ENCODE peak calls at places on chromosomes 11 and 22, in eight cellular contexts. One of them, this sample, is unnamed.

GRCh38 chr11:5241461-5241860 is 7.2 kb upstream of the HBD start:
- DNase-seq in HepG2: no peak
- DNase-seq in GM23338: no peak
- DNase-seq in HCT116: no peak
- DNase-seq in GM23248: no peak
- DNase-seq in neural progenitor cell: no peak
- DNase-seq in K562: no peak
- DNase-seq in fibroblast of lung: no peak
- DNase-seq in this sample: no peak

GRCh38 chr11:31809543-31809856 is 1.6 kb downstream of the PAX6 start:
- DNase-seq in HepG2: no peak
- DNase-seq in GM23338: no peak
- DNase-seq in HCT116: no peak
- DNase-seq in GM23248: no peak
- DNase-seq in neural progenitor cell: no peak
- DNase-seq in K562: no peak
- DNase-seq in fibroblast of lung: no peak
- DNase-seq in this sample: no peak

GRCh38 chr11:22192642-22193347 is at the start of gene ANO5:
- DNase-seq in HepG2: no peak
- DNase-seq in GM23338: peak
- DNase-seq in HCT116: no peak
- DNase-seq in GM23248: peak
- DNase-seq in neural progenitor cell: peak
- DNase-seq in K562: peak
- DNase-seq in fibroblast of lung: no peak
- DNase-seq in this sample: no peak

GRCh38 chr11:114479331-114479730 is 40.1 kb downstream of the REXO2 start:
- DNase-seq in HepG2: no peak
- DNase-seq in GM23338: no peak
- DNase-seq in HCT116: no peak
- DNase-seq in GM23248: no peak
- DNase-seq in neural progenitor cell: no peak
- DNase-seq in K562: no peak
- DNase-seq in fibroblast of lung: no peak
- DNase-seq in this sample: peak

GRCh38 chr11:60987577-60988277 is 16.2 kb downstream of the CD6 start:
- DNase-seq in HepG2: no peak
- DNase-seq in GM23338: no peak
- DNase-seq in HCT116: no peak
- DNase-seq in GM23248: no peak
- DNase-seq in neural progenitor cell: no peak
- DNase-seq in K562: no peak
- DNase-seq in fibroblast of lung: no peak
- DNase-seq in this sample: no peak

GRCh38 chr11:44747339-44747738 is 20.6 kb downstream of the TSPAN18 start:
- DNase-seq in HepG2: no peak
- DNase-seq in GM23338: no peak
- DNase-seq in HCT116: no peak
- DNase-seq in GM23248: peak
- DNase-seq in neural progenitor cell: no peak
- DNase-seq in K562: no peak
- DNase-seq in fibroblast of lung: no peak
- DNase-seq in this sample: no peak

GRCh38 chr11:45078236-45079074 is 68.0 kb upstream of the PRDM11 start:
- DNase-seq in HepG2: no peak
- DNase-seq in GM23338: no peak
- DNase-seq in HCT116: no peak
- DNase-seq in GM23248: peak
- DNase-seq in neural progenitor cell: no peak
- DNase-seq in K562: no peak
- DNase-seq in fibroblast of lung: peak
- DNase-seq in this sample: no peak

GRCh38 chr22:39728236-39728860 is 157.8 kb downstream of the CACNA1I start:
- DNase-seq in HepG2: no peak
- DNase-seq in GM23338: no peak
- DNase-seq in HCT116: no peak
- DNase-seq in GM23248: no peak
- DNase-seq in neural progenitor cell: no peak
- DNase-seq in K562: no peak
- DNase-seq in fibroblast of lung: no peak
- DNase-seq in this sample: no peak

GRCh38 chr22:49628351-49629023 is 199.2 kb downstream of the BRD1 start:
- DNase-seq in HepG2: no peak
- DNase-seq in GM23338: no peak
- DNase-seq in HCT116: no peak
- DNase-seq in GM23248: no peak
- DNase-seq in neural progenitor cell: peak
- DNase-seq in K562: no peak
- DNase-seq in fibroblast of lung: no peak
- DNase-seq in this sample: no peak

GRCh38 chr11:60389279-60389910 is 6.9 kb upstream of the MS4A14 start:
- DNase-seq in HepG2: no peak
- DNase-seq in GM23338: no peak
- DNase-seq in HCT116: no peak
- DNase-seq in GM23248: no peak
- DNase-seq in neural progenitor cell: no peak
- DNase-seq in K562: no peak
- DNase-seq in fibroblast of lung: no peak
- DNase-seq in this sample: no peak

GRCh38 chr22:48612077-48612995 is 1215.3 kb downstream of the BRD1 start:
- DNase-seq in HepG2: no peak
- DNase-seq in GM23338: no peak
- DNase-seq in HCT116: no peak
- DNase-seq in GM23248: no peak
- DNase-seq in neural progenitor cell: no peak
- DNase-seq in K562: no peak
- DNase-seq in fibroblast of lung: no peak
- DNase-seq in this sample: no peak

GRCh38 chr11:14336507-14337503 is 22.2 kb downstream of the RRAS2 start:
- DNase-seq in HepG2: peak
- DNase-seq in GM23338: no peak
- DNase-seq in HCT116: peak
- DNase-seq in GM23248: peak
- DNase-seq in neural progenitor cell: no peak
- DNase-seq in K562: peak
- DNase-seq in fibroblast of lung: peak
- DNase-seq in this sample: peak

GRCh38 chr22:25514436-25514835 is 50.0 kb upstream of the GRK3 start:
- DNase-seq in HepG2: no peak
- DNase-seq in GM23338: peak
- DNase-seq in HCT116: no peak
- DNase-seq in GM23248: peak
- DNase-seq in neural progenitor cell: no peak
- DNase-seq in K562: no peak
- DNase-seq in fibroblast of lung: no peak
- DNase-seq in this sample: peak
- H3K4me2 ChIP-seq in HepG2: no peak
- H3K4me2 ChIP-seq in GM23338: peak
- H3K4me2 ChIP-seq in HCT116: peak
- H3K4me2 ChIP-seq in GM23248: no peak
- H3K4me2 ChIP-seq in neural progenitor cell: no peak
- H3K4me2 ChIP-seq in K562: no peak
- H3K4me2 ChIP-seq in fibroblast of lung: no peak
- H3K4me2 ChIP-seq in this sample: no peak

GRCh38 chr22:43862882-43863202 is 529 bp upstream of the SULT4A1 start:
- DNase-seq in HepG2: no peak
- DNase-seq in GM23338: no peak
- DNase-seq in HCT116: no peak
- DNase-seq in GM23248: no peak
- DNase-seq in neural progenitor cell: no peak
- DNase-seq in K562: no peak
- DNase-seq in fibroblast of lung: no peak
- DNase-seq in this sample: no peak
- TF ChIP-seq EZH2 in HepG2: no peak
- TF ChIP-seq EZH2 in GM23338: no peak
- TF ChIP-seq EZH2 in HCT116: no peak
- TF ChIP-seq EZH2 in GM23248: no peak
- TF ChIP-seq EZH2 in neural progenitor cell: no peak
- TF ChIP-seq EZH2 in K562: no peak
- TF ChIP-seq EZH2 in fibroblast of lung: no peak
- TF ChIP-seq EZH2 in this sample: no peak

DNA sequence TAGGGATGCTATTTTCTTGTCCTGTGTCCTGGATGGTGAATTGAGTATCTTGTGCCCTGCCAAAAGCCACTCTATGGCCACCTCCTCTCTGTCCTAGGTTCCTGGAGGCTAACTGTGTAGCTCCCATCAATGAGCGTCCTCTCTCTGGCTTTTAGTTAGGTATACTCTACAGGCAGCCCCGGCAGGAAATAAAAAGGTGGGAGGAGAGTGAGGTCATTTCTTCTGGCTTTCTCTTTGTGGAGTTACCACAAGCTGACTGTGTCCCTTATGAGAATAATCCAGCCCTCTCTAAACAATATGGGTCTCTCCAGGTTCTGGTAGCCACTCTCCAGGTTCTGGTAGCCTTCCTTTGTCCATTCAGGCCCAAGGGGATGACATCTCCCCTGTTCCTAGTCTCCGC is 11.7 kb upstream of the ASPHD2 start:
- DNase-seq in HepG2: no peak
- DNase-seq in GM23338: no peak
- DNase-seq in HCT116: no peak
- DNase-seq in GM23248: no peak
- DNase-seq in neural progenitor cell: no peak
- DNase-seq in K562: no peak
- DNase-seq in fibroblast of lung: no peak
- DNase-seq in this sample: peak
- H3K4me2 ChIP-seq in HepG2: no peak
- H3K4me2 ChIP-seq in GM23338: no peak
- H3K4me2 ChIP-seq in HCT116: peak
- H3K4me2 ChIP-seq in GM23248: peak
- H3K4me2 ChIP-seq in neural progenitor cell: no peak
- H3K4me2 ChIP-seq in K562: no peak
- H3K4me2 ChIP-seq in fibroblast of lung: no peak
- H3K4me2 ChIP-seq in this sample: peak

DNA sequence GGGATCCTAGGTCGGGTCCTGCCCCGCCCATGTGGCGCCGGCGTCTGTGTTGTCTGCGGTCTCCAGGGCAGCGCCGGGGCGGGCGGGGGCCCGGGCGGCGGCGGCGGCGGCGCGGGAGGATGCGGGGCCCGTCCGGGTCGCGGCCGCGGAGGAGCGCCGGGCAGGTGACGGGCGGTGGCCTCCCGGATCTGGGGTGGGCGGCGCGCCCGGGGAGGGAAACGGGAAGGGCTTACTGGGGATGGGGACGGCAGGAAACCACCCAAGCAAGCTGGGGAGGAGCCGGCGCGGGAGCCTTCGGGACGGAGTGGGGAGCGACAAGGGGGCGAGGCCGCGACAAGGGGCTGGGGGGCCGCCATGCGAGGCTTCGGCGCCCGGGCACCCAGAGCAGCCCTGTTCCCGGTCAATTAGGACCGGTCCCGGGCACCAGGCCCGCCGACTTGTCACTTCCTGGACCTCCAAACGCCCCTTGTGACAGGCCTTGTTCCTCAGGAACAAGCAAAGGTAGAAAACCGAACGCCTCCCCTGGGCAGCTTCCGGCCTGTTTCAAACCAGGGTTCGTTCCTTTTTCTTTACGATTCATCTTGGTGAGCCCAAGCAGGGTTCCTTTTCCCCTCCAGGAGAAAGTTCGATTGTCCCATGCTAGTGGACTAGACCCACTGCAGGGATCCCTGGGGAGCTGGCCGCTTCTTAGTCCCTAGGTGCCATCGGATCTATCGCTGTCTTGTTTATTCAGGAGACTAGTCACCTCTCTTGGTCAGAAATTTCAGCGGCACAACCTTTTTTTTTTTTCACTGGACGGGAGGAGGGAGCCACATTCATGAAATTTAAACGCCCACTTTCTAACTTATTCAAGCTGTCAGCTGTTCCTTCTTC is 486 bp downstream of the JHY start:
- DNase-seq in HepG2: peak
- DNase-seq in GM23338: peak
- DNase-seq in HCT116: peak
- DNase-seq in GM23248: peak
- DNase-seq in neural progenitor cell: peak
- DNase-seq in K562: no peak
- DNase-seq in fibroblast of lung: no peak
- DNase-seq in this sample: peak
- TF ChIP-seq EZH2 in HepG2: no peak
- TF ChIP-seq EZH2 in GM23338: no peak
- TF ChIP-seq EZH2 in HCT116: no peak
- TF ChIP-seq EZH2 in GM23248: no peak
- TF ChIP-seq EZH2 in neural progenitor cell: no peak
- TF ChIP-seq EZH2 in K562: no peak
- TF ChIP-seq EZH2 in fibroblast of lung: no peak
- TF ChIP-seq EZH2 in this sample: no peak

This sample was measured in mammary epithelial cell.